ENCODE peak calls at places on chromosome 20, in eight cellular contexts. One of them, this sample, is unnamed.

GRCh38 chr20:37846573-37846972 is 56.4 kb upstream of the VSTM2L start:
- DNase-seq in foreskin fibroblast: no peak
- DNase-seq in cardiac muscle cell: no peak
- DNase-seq in endothelial cell of umbilical vein: no peak
- DNase-seq in PC-3: no peak
- DNase-seq in A549: no peak
- DNase-seq in IMR-90: no peak
- DNase-seq in lower lobe of right lung: no peak
- DNase-seq in this sample: no peak

GRCh38 chr20:51946581-51946980 is 144.3 kb upstream of the SALL4 start:
- DNase-seq in foreskin fibroblast: no peak
- DNase-seq in cardiac muscle cell: peak; percentile 73
- DNase-seq in endothelial cell of umbilical vein: no peak
- DNase-seq in PC-3: no peak
- DNase-seq in A549: no peak
- DNase-seq in IMR-90: no peak
- DNase-seq in lower lobe of right lung: no peak
- DNase-seq in this sample: peak; percentile 40

GRCh38 chr20:15760217-15760567 is 813.1 kb downstream of the KIF16B start:
- DNase-seq in foreskin fibroblast: no peak
- DNase-seq in cardiac muscle cell: no peak
- DNase-seq in endothelial cell of umbilical vein: no peak
- DNase-seq in PC-3: no peak
- DNase-seq in A549: no peak
- DNase-seq in IMR-90: no peak
- DNase-seq in lower lobe of right lung: no peak
- DNase-seq in this sample: no peak

GRCh38 chr20:54479138-54479906 is 3.9 kb downstream of the DOK5 start:
- DNase-seq in foreskin fibroblast: peak; percentile 19
- DNase-seq in cardiac muscle cell: no peak
- DNase-seq in endothelial cell of umbilical vein: no peak
- DNase-seq in PC-3: peak; percentile 22
- DNase-seq in A549: peak; percentile 24
- DNase-seq in IMR-90: peak; percentile 11
- DNase-seq in lower lobe of right lung: no peak
- DNase-seq in this sample: peak; percentile 42

GRCh38 chr20:12883507-12883885 is 125.3 kb upstream of the SPTLC3 start:
- DNase-seq in foreskin fibroblast: no peak
- DNase-seq in cardiac muscle cell: no peak
- DNase-seq in endothelial cell of umbilical vein: no peak
- DNase-seq in PC-3: no peak
- DNase-seq in A549: no peak
- DNase-seq in IMR-90: no peak
- DNase-seq in lower lobe of right lung: no peak
- DNase-seq in this sample: no peak

GRCh38 chr20:50152394-50153152 is 950 bp downstream of the PEDS1 start:
- DNase-seq in foreskin fibroblast: no peak
- DNase-seq in cardiac muscle cell: no peak
- DNase-seq in endothelial cell of umbilical vein: peak; percentile 44
- DNase-seq in PC-3: peak; percentile 65
- DNase-seq in A549: no peak
- DNase-seq in IMR-90: no peak
- DNase-seq in lower lobe of right lung: no peak
- DNase-seq in this sample: no peak

GRCh38 chr20:31573555-31574295 is 31.4 kb upstream of the ID1 start:
- DNase-seq in foreskin fibroblast: no peak
- DNase-seq in cardiac muscle cell: no peak
- DNase-seq in endothelial cell of umbilical vein: peak; percentile 36
- DNase-seq in PC-3: peak; percentile 75
- DNase-seq in A549: peak; percentile 60
- DNase-seq in IMR-90: no peak
- DNase-seq in lower lobe of right lung: no peak
- DNase-seq in this sample: no peak

GRCh38 chr20:32570401-32571190 is 14.5 kb downstream of the NOL4L start:
- DNase-seq in foreskin fibroblast: no peak
- DNase-seq in cardiac muscle cell: peak; percentile 30
- DNase-seq in endothelial cell of umbilical vein: no peak
- DNase-seq in PC-3: no peak
- DNase-seq in A549: no peak
- DNase-seq in IMR-90: no peak
- DNase-seq in lower lobe of right lung: no peak
- DNase-seq in this sample: peak; percentile 17

GRCh38 chr20:19838495-19838894 is 80.4 kb downstream of the RIN2 start:
- DNase-seq in foreskin fibroblast: no peak
- DNase-seq in cardiac muscle cell: no peak
- DNase-seq in endothelial cell of umbilical vein: no peak
- DNase-seq in PC-3: peak; percentile 20
- DNase-seq in A549: no peak
- DNase-seq in IMR-90: no peak
- DNase-seq in lower lobe of right lung: no peak
- DNase-seq in this sample: no peak

GRCh38 chr20:23691675-23692074 is 2.8 kb upstream of the CST4 start:
- DNase-seq in foreskin fibroblast: peak; percentile 69
- DNase-seq in cardiac muscle cell: no peak
- DNase-seq in endothelial cell of umbilical vein: no peak
- DNase-seq in PC-3: peak; percentile 26
- DNase-seq in A549: no peak
- DNase-seq in IMR-90: peak; percentile 10
- DNase-seq in lower lobe of right lung: no peak
- DNase-seq in this sample: no peak

GRCh38 chr20:60262967-60263603 is 304.9 kb downstream of the CDH26 start:
- DNase-seq in foreskin fibroblast: peak; percentile 25
- DNase-seq in cardiac muscle cell: no peak
- DNase-seq in endothelial cell of umbilical vein: no peak
- DNase-seq in PC-3: peak; percentile 38
- DNase-seq in A549: peak; percentile 21
- DNase-seq in IMR-90: no peak
- DNase-seq in lower lobe of right lung: peak; percentile 60
- DNase-seq in this sample: peak; percentile 22

GRCh38 chr20:59561614-59562277 is 42.6 kb upstream of the PHACTR3 start:
- DNase-seq in foreskin fibroblast: no peak
- DNase-seq in cardiac muscle cell: no peak
- DNase-seq in endothelial cell of umbilical vein: no peak
- DNase-seq in PC-3: no peak
- DNase-seq in A549: no peak
- DNase-seq in IMR-90: no peak
- DNase-seq in lower lobe of right lung: no peak
- DNase-seq in this sample: no peak

GRCh38 chr20:31543966-31544598 is 29.8 kb downstream of the HM13 start:
- DNase-seq in foreskin fibroblast: peak; percentile 97
- DNase-seq in cardiac muscle cell: peak; percentile 92
- DNase-seq in endothelial cell of umbilical vein: peak; percentile 20
- DNase-seq in PC-3: peak; percentile 62
- DNase-seq in A549: peak; percentile 37
- DNase-seq in IMR-90: peak; percentile 98
- DNase-seq in lower lobe of right lung: no peak
- DNase-seq in this sample: peak; percentile 95

GRCh38 chr20:4811661-4812181 is 90.0 kb downstream of the PRND start:
- DNase-seq in foreskin fibroblast: no peak
- DNase-seq in cardiac muscle cell: no peak
- DNase-seq in endothelial cell of umbilical vein: no peak
- DNase-seq in PC-3: no peak
- DNase-seq in A549: no peak
- DNase-seq in IMR-90: no peak
- DNase-seq in lower lobe of right lung: peak; percentile 84
- DNase-seq in this sample: no peak

GRCh38 chr20:33636776-33637175 is 25.4 kb upstream of the C20orf144 start:
- DNase-seq in foreskin fibroblast: no peak
- DNase-seq in cardiac muscle cell: no peak
- DNase-seq in endothelial cell of umbilical vein: no peak
- DNase-seq in PC-3: no peak
- DNase-seq in A549: no peak
- DNase-seq in IMR-90: no peak
- DNase-seq in lower lobe of right lung: no peak
- DNase-seq in this sample: no peak

GRCh38 chr20:33653900-33654596 is 8.1 kb upstream of the C20orf144 start:
- DNase-seq in foreskin fibroblast: no peak
- DNase-seq in cardiac muscle cell: no peak
- DNase-seq in endothelial cell of umbilical vein: no peak
- DNase-seq in PC-3: peak; percentile 62
- DNase-seq in A549: no peak
- DNase-seq in IMR-90: no peak
- DNase-seq in lower lobe of right lung: peak; percentile 80
- DNase-seq in this sample: no peak

GRCh38 chr20:25632940-25633790 is 9.4 kb upstream of the NANP start:
- DNase-seq in foreskin fibroblast: peak; percentile 77
- DNase-seq in cardiac muscle cell: no peak
- DNase-seq in endothelial cell of umbilical vein: peak; percentile 35
- DNase-seq in PC-3: peak; percentile 94
- DNase-seq in A549: no peak
- DNase-seq in IMR-90: peak; percentile 24
- DNase-seq in lower lobe of right lung: no peak
- DNase-seq in this sample: no peak

GRCh38 chr20:20953738-20954657 is 152.2 kb downstream of the LINC00237 start:
- DNase-seq in foreskin fibroblast: no peak
- DNase-seq in cardiac muscle cell: no peak
- DNase-seq in endothelial cell of umbilical vein: no peak
- DNase-seq in PC-3: no peak
- DNase-seq in A549: no peak
- DNase-seq in IMR-90: no peak
- DNase-seq in lower lobe of right lung: no peak
- DNase-seq in this sample: no peak

GRCh38 chr20:48850681-48851299 is 23.0 kb upstream of the PREX1 start:
- DNase-seq in foreskin fibroblast: no peak
- DNase-seq in cardiac muscle cell: no peak
- DNase-seq in endothelial cell of umbilical vein: no peak
- DNase-seq in PC-3: no peak
- DNase-seq in A549: no peak
- DNase-seq in IMR-90: no peak
- DNase-seq in lower lobe of right lung: no peak
- DNase-seq in this sample: no peak

GRCh38 chr20:42985628-42986027 is 204.1 kb downstream of the PTPRT start:
- DNase-seq in foreskin fibroblast: no peak
- DNase-seq in cardiac muscle cell: no peak
- DNase-seq in endothelial cell of umbilical vein: no peak
- DNase-seq in PC-3: no peak
- DNase-seq in A549: no peak
- DNase-seq in IMR-90: no peak
- DNase-seq in lower lobe of right lung: no peak
- DNase-seq in this sample: no peak

DNA sequence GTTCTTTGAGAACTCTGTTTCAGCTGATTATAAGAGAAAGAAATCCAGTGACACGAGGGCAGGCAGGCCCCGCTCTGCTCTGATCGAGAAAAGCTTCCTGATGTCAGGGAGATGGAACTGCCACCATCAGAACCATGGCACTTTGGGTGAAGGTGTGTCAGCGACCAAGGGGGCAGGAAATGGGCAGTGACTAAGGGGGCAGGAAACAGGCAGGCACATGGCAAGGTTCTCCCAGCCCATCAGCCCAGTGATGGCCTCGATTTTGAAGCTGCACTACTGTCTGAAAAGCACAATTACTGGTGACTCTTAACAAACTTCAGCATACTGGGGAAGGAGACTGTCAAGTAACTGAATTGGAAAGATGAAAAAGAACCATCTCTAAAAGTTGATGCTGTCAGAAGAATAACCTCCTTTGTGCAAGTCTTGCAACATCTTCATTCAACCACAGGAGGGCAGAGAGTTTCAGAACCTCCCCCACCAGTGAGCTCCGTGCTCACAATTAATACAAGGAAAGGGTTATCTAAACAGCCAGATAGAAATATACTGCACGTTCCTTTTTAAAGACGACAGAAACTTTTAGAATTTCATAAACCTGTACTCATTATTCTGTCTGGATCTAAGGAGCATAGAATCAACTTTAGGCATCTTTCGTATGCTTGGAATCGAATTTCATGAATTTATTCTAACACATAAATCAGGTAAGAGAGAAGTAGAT is 39.1 kb downstream of the TMX4 start:
- DNase-seq in foreskin fibroblast: peak; percentile 77
- DNase-seq in cardiac muscle cell: peak; percentile 77
- DNase-seq in endothelial cell of umbilical vein: peak; percentile 58
- DNase-seq in PC-3: peak; percentile 62
- DNase-seq in A549: peak; percentile 60
- DNase-seq in IMR-90: peak; percentile 64
- DNase-seq in lower lobe of right lung: no peak
- DNase-seq in this sample: peak; percentile 34
- TF ChIP-seq CTCF in foreskin fibroblast: peak; percentile 45
- TF ChIP-seq CTCF in cardiac muscle cell: peak; percentile 73
- TF ChIP-seq CTCF in endothelial cell of umbilical vein: peak; percentile 53
- TF ChIP-seq CTCF in PC-3: peak; percentile 83
- TF ChIP-seq CTCF in A549: peak; percentile 48
- TF ChIP-seq CTCF in IMR-90: peak; percentile 57
- TF ChIP-seq CTCF in lower lobe of right lung: peak; percentile 42
- TF ChIP-seq CTCF in this sample: peak; percentile 56

DNA sequence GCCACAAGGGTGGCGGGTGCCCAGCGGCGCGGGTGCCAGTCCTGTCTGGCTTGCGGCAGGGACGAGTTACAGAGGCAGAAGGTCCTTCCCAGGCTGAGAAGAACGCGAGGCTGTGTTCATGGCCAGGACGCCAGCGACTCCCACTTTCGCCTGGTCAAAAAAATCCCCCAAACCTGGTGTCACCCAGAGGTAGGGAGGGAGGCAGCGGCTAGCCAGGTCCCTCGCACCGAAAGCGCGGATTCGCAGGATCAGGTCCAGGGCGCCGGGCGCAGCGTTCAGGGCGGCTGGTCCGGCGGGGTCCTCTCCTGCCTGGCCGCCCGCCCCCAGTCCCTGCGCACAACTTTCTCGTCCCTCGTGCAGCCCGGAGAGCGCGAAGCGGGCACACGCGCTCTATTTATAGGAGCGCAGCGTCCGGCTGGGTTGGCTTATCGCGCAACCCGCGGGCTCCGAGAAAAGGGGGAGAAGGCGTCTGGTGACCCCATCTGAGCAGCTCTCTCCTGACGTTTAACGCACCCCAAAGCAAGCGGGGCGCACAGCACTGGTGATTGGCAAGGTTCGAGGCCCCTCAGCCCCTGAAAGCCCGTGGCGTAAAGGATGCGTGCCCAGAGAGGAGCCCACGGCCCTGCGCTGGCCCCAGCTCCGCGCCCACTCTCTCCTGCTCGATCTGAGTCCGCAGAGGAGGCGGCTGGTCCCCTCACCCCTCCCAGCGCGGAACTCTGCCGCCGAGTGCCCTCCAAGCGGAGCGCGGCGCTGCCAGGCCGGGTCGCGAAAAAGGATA is 519 bp downstream of the CBLN4 start:
- DNase-seq in foreskin fibroblast: no peak
- DNase-seq in cardiac muscle cell: no peak
- DNase-seq in endothelial cell of umbilical vein: no peak
- DNase-seq in PC-3: no peak
- DNase-seq in A549: no peak
- DNase-seq in IMR-90: no peak
- DNase-seq in lower lobe of right lung: no peak
- DNase-seq in this sample: no peak
- H3K4me3 ChIP-seq in foreskin fibroblast: no peak overlapping the region
- H3K4me3 ChIP-seq in cardiac muscle cell: no peak overlapping the region
- H3K4me3 ChIP-seq in endothelial cell of umbilical vein: no peak overlapping the region
- H3K4me3 ChIP-seq in PC-3: no peak overlapping the region
- H3K4me3 ChIP-seq in A549: no peak overlapping the region
- H3K4me3 ChIP-seq in IMR-90: no peak overlapping the region
- H3K4me3 ChIP-seq in lower lobe of right lung: no peak overlapping the region
- H3K4me3 ChIP-seq in this sample: no peak overlapping the region

GRCh38 chr20:56974499-56975250 is 291.8 kb downstream of the BMP7 start:
- DNase-seq in foreskin fibroblast: peak; percentile 84
- DNase-seq in cardiac muscle cell: peak; percentile 62
- DNase-seq in endothelial cell of umbilical vein: no peak
- DNase-seq in PC-3: peak; percentile 92
- DNase-seq in A549: peak; percentile 81
- DNase-seq in IMR-90: peak; percentile 37
- DNase-seq in lower lobe of right lung: no peak
- DNase-seq in this sample: peak; percentile 45
- TF ChIP-seq CTCF in foreskin fibroblast: peak; percentile 89
- TF ChIP-seq CTCF in cardiac muscle cell: peak; percentile 77
- TF ChIP-seq CTCF in endothelial cell of umbilical vein: peak; percentile 39
- TF ChIP-seq CTCF in PC-3: peak; percentile 98
- TF ChIP-seq CTCF in A549: peak; percentile 88
- TF ChIP-seq CTCF in IMR-90: peak; percentile 61
- TF ChIP-seq CTCF in lower lobe of right lung: peak; percentile 41
- TF ChIP-seq CTCF in this sample: peak; percentile 63

GRCh38 chr20:46175127-46175494 is 57.0 kb downstream of the CD40 start:
- DNase-seq in foreskin fibroblast: no peak
- DNase-seq in cardiac muscle cell: no peak
- DNase-seq in endothelial cell of umbilical vein: no peak
- DNase-seq in PC-3: no peak
- DNase-seq in A549: no peak
- DNase-seq in IMR-90: no peak
- DNase-seq in lower lobe of right lung: no peak
- DNase-seq in this sample: no peak
- H3K4me3 ChIP-seq in foreskin fibroblast: no peak overlapping the region
- H3K4me3 ChIP-seq in cardiac muscle cell: no peak overlapping the region
- H3K4me3 ChIP-seq in endothelial cell of umbilical vein: no peak overlapping the region
- H3K4me3 ChIP-seq in PC-3: no peak overlapping the region
- H3K4me3 ChIP-seq in A549: peak overlapping the region; percentile 31
- H3K4me3 ChIP-seq in IMR-90: no peak overlapping the region
- H3K4me3 ChIP-seq in lower lobe of right lung: no peak overlapping the region
- H3K4me3 ChIP-seq in this sample: no peak overlapping the region